ENCODE peak calls at places on chromosomes 1 and 21, in four cellular contexts. K is endothelial cell, P is stomach, D is GM10248. L is an unnamed sample.

GRCh38 chr1:152777510-152778137 is 2.7 kb downstream of the LCE1F start:
- DNase-seq in K (peak; percentile 51), P (no peak), D (no peak), L (peak; percentile 3)

GRCh38 chr1:19344372-19344810 is 32.3 kb downstream of the SLC66A1 start:
- DNase-seq in K (peak; percentile 73), P (peak; percentile 70), D (peak; percentile 67), L (peak; percentile 53)

GRCh38 chr1:113275691-113276090 is 114.6 kb upstream of the MAGI3 start:
- DNase-seq in K (no peak), P (no peak), D (no peak), L (no peak)

GRCh38 chr1:204323887-204324286 is 35.8 kb downstream of the PLEKHA6 start:
- DNase-seq in K (no peak), P (no peak), D (no peak), L (peak; percentile 86)

GRCh38 chr1:16605532-16605931 is 7.8 kb downstream of the NBPF1 start:
- DNase-seq in K (no peak), P (no peak), D (no peak), L (no peak)

GRCh38 chr1:203628997-203629508 is 2.4 kb downstream of the ATP2B4 start:
- DNase-seq in K (peak; percentile 21), P (no peak), D (no peak), L (no peak)

GRCh38 chr1:192311281-192311680 is 5.5 kb upstream of the RGS21 start:
- DNase-seq in K (no peak), P (no peak), D (no peak), L (no peak)

GRCh38 chr1:108593448-108593847 is 33.5 kb downstream of the EEIG2 start:
- DNase-seq in K (no peak), P (no peak), D (no peak), L (no peak)

GRCh38 chr1:226365166-226365565 is 42.7 kb downstream of the PARP1 start:
- DNase-seq in K (no peak), P (no peak), D (no peak), L (no peak)

GRCh38 chr1:235844776-235845175 is 21.9 kb downstream of the LYST start:
- DNase-seq in K (no peak), P (no peak), D (no peak), L (no peak)

GRCh38 chr1:235838021-235838420 is 28.7 kb downstream of the LYST start:
- DNase-seq in K (no peak), P (no peak), D (no peak), L (peak; percentile 45)

GRCh38 chr1:235841938-235842545 is 24.7 kb downstream of the LYST start:
- DNase-seq in K (no peak), P (no peak), D (peak; percentile 35), L (no peak)

DNA sequence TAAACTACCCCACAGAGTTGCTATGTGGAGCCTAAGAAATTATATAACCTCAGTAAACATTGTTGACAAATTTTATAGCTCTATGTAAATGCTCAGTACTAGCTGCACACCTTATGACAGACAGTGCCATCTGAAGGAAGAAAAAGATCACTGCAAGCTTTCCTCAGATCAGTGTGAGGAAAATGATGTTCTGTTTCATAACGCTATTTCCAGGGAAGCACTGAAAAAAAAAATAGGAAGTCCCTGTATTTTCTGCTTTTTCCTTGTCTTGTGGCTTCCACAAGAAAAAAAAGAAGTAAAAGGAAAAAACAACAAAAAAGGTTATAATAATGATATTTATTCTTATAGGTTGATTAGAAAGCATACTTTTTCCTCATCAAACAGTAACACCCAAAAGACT is 23.2 kb downstream of the LYST start:
- DNase-seq in K (no peak), P (no peak), D (peak; percentile 34), L (no peak)
- TF ChIP-seq CTCF in K (no peak), P (no peak), D (peak; percentile 73), L (peak; percentile 71)

GRCh38 chr1:155910621-155911121 is 478 bp downstream of the RIT1 start:
- DNase-seq in K (peak; percentile 6), P (peak; percentile 32), D (peak; percentile 44), L (peak; percentile 27)
- TF ChIP-seq CTCF in K (no peak), P (no peak), D (no peak), L (no peak)

GRCh38 chr21:17931080-17931479 is 111.9 kb upstream of the C21orf91 start:
- DNase-seq in K (no peak), P (no peak), D (no peak), L (peak; percentile 18)
- TF ChIP-seq CTCF in K (peak; percentile 60), P (no peak), D (peak; percentile 15), L (peak; percentile 51)

DNA sequence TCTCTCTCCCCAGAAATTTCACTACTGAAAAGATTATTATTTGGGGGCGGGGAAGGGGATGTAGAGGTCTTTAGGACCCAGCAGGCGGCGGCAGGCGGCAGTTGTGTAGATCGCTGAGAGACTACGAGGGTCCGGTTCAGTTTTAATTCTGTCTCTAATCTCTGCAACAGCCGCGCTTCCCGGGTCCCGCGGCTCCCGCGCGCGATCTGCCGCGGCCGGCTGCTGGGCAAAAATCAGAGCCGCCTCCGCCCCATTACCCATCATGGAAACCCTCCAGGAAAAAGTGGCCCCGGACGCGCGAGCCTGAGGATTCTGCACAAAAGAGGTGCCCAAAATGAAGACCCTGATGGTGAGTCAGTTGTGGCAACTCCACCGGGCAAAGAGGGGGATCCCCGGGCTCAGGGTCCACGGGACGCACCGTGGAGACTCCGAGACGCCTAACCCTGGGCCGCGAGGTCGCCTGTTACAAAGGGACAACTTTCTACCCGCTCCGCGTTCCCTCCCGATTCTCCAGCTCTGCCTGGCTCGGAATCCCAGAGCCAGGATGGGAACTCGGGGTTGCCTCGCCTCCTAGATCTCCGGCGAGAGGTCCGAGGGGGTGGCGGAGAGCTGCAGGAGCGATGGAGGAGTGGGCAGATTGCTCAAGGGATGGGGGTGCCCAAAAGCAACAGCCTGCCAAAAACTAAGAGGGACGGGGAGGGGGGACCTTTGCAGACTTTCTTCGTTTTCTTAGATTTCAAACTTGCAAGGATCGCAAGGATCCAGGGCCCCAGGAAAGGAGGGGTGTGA is at the start of gene ST6GALNAC5:
- DNase-seq in K (peak; percentile 44), P (no peak), D (peak; percentile 26), L (peak; percentile 8)
- TF ChIP-seq CTCF in K (no peak), P (no peak), D (no peak), L (no peak)

DNA sequence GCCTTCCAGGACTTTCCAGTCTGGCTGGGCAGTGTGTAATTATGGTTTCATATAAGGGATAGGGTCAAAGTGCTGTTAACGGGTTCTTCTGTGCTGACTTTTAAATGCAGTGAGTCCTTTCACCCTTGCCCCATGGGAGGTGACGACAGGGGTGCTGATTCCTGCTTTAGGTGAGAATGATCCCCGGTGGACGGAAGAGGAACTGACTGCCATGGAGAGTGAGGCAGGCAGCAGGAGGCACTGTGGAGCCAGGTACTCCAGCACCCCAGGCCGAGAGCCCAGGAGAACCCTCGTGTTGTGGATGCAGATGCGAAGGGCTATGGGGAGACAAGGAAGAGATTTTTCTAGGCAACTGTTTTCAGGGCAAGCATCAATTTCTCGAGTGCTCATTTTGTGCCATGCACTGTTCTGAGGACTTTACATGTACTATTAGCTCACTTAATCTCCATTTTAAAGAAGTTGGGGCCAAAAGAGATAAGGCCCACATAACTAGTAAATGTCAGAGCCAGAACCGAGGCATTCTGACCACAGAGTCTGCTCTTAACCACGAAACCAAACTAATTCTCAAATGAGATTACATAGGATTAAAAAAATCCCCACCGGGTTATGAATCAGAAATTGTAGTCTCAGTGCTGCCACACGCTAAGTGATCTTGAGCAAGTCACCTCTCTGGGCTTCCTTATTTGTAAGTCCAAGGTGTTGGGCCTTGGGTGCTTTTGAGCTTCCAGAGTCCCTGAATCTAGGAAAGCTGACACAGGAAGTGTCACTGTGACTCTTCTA is 28.2 kb downstream of the STPG1 start:
- DNase-seq in K (peak; percentile 21), P (no peak), D (no peak), L (peak; percentile 61)
- TF ChIP-seq CTCF in K (peak; percentile 48), P (no peak), D (peak; percentile 44), L (peak; percentile 74)

L was measured in activated CD8-positive, alpha-beta T cell treated with anti-CD3 and anti-CD28 coated beads for 36 hours.